ENCODE peak calls at places on chromosomes 13 and 19, in seven cellular contexts. B is neural progenitor cell, T is mammary epithelial cell, E is heart left ventricle, Q is foreskin fibroblast, X is left lung, O is pancreas. S is an unnamed sample.

GRCh38 chr19:5308471-5309437 is 31.9 kb downstream of the PTPRS start:
- DNase-seq in X (peak), Q (peak), B (no peak), E (peak), O (peak), T (peak), S (peak)

GRCh38 chr13:40109324-40109958 is 454.0 kb downstream of the COG6 start:
- DNase-seq in E (no peak), X (no peak), Q (peak), O (no peak), B (no peak), T (peak), S (no peak)

GRCh38 chr13:45422731-45423130 is 4.6 kb upstream of the SLC25A30 start:
- DNase-seq in Q (no peak), B (no peak), X (no peak), E (no peak), T (no peak), O (no peak), S (no peak)

GRCh38 chr19:719636-720377 is 11.1 kb downstream of the PALM start:
- DNase-seq in B (no peak), O (no peak), E (no peak), T (no peak), Q (no peak), X (no peak), S (no peak)

GRCh38 chr19:41434450-41434849 is 5.3 kb downstream of the DMAC2 start:
- DNase-seq in O (no peak), T (no peak), B (no peak), Q (no peak), E (no peak), X (peak), S (no peak)

GRCh38 chr13:44271915-44272341 is 101.7 kb upstream of the SERP2 start:
- DNase-seq in Q (no peak), X (no peak), O (no peak), T (no peak), E (peak), B (no peak), S (peak)

GRCh38 chr19:11577451-11578341 is at the start of gene ACP5:
- DNase-seq in T (peak), E (no peak), O (no peak), B (no peak), X (no peak), Q (peak), S (no peak)

GRCh38 chr13:51539887-51540286 is 44.4 kb upstream of the WDFY2 start:
- DNase-seq in B (no peak), X (no peak), E (no peak), T (no peak), O (no peak), Q (peak), S (no peak)

GRCh38 chr19:36163813-36164212 is 11.6 kb upstream of the COX7A1 start:
- DNase-seq in B (no peak), Q (no peak), X (no peak), O (no peak), E (no peak), T (no peak), S (no peak)

GRCh38 chr19:41318696-41319499 is 8.9 kb downstream of the CCDC97 start:
- DNase-seq in O (no peak), Q (no peak), X (peak), T (no peak), B (no peak), E (no peak), S (no peak)

GRCh38 chr13:110913322-110913721 is 1.5 kb downstream of the ANKRD10 start:
- DNase-seq in T (peak), E (no peak), X (no peak), B (peak), Q (peak), O (no peak), S (no peak)

GRCh38 chr13:33126909-33127607 is 110.8 kb downstream of the KL start:
- DNase-seq in O (peak), B (no peak), Q (peak), T (no peak), E (peak), X (no peak), S (no peak)

GRCh38 chr19:21101511-21102242 is 19.7 kb downstream of the ZNF714 start:
- DNase-seq in T (peak), Q (no peak), X (no peak), E (no peak), O (no peak), B (no peak), S (no peak)

GRCh38 chr13:20461481-20461859 is 64.2 kb downstream of the CRYL1 start:
- DNase-seq in E (no peak), Q (peak), T (peak), X (no peak), O (no peak), B (no peak), S (no peak)

GRCh38 chr19:48859711-48860572 is 8.5 kb downstream of the PLEKHA4 start:
- DNase-seq in E (peak), X (peak), T (no peak), B (peak), Q (no peak), O (peak), S (no peak)

GRCh38 chr19:6056801-6057650 is 53.3 kb downstream of the RFX2 start:
- DNase-seq in X (peak), B (no peak), T (peak), E (peak), Q (peak), O (no peak), S (peak)

GRCh38 chr19:3783660-3784584 is 2.3 kb downstream of the MATK start:
- DNase-seq in E (no peak), T (no peak), X (peak), B (peak), Q (no peak), O (no peak), S (no peak)

GRCh38 chr13:105758929-105759328 is 776.5 kb downstream of the EFNB2 start:
- DNase-seq in T (no peak), E (no peak), X (no peak), O (no peak), Q (no peak), B (no peak), S (no peak)

GRCh38 chr19:17488593-17489391 is 18.5 kb downstream of the SLC27A1 start:
- DNase-seq in T (peak), X (peak), Q (peak), O (peak), E (peak), B (peak), S (peak)

GRCh38 chr19:17340871-17341357 is 3.6 kb downstream of the GTPBP3 start:
- DNase-seq in T (no peak), O (no peak), Q (no peak), B (no peak), E (no peak), X (no peak), S (no peak)

GRCh38 chr19:44704982-44705381 is 6.0 kb downstream of the CEACAM16 start:
- DNase-seq in E (no peak), T (no peak), O (no peak), X (no peak), Q (no peak), B (no peak), S (no peak)

GRCh38 chr13:111610077-111610476 is 289.6 kb downstream of the TEX29 start:
- DNase-seq in O (no peak), T (no peak), E (no peak), X (no peak), B (no peak), Q (no peak), S (no peak)

GRCh38 chr19:18932216-18932841 is 8.7 kb downstream of the HOMER3 start:
- DNase-seq in O (peak), B (peak), Q (peak), X (peak), E (peak), T (no peak), S (peak)

GRCh38 chr19:7265963-7266362 is 28.3 kb downstream of the INSR start:
- DNase-seq in O (no peak), E (no peak), X (no peak), Q (no peak), B (no peak), T (no peak), S (no peak)

GRCh38 chr19:30539981-30540380 is 167.8 kb downstream of the ZNF536 start:
- DNase-seq in X (no peak), Q (no peak), O (no peak), B (no peak), T (no peak), E (no peak), S (peak)

GRCh38 chr19:57302727-57303401 is 17.4 kb upstream of the ZNF543 start:
- DNase-seq in T (peak), Q (no peak), E (no peak), O (no peak), B (no peak), X (no peak), S (no peak)

GRCh38 chr19:47766670-47767069 is 11.8 kb upstream of the SELENOW start:
- DNase-seq in T (no peak), X (no peak), Q (no peak), B (no peak), E (no peak), O (no peak), S (no peak)

GRCh38 chr13:95267662-95268369 is 33.4 kb downstream of the ABCC4 start:
- DNase-seq in B (no peak), X (no peak), E (no peak), O (no peak), Q (peak), T (peak), S (no peak)

GRCh38 chr13:98974053-98974452 is 3.8 kb downstream of the DOCK9 start:
- DNase-seq in O (no peak), X (no peak), Q (no peak), B (no peak), T (no peak), E (peak), S (no peak)

GRCh38 chr19:10713317-10713716 is 4.6 kb upstream of the DNM2 start:
- DNase-seq in E (no peak), O (no peak), Q (no peak), X (no peak), B (no peak), T (no peak), S (no peak)

DNA sequence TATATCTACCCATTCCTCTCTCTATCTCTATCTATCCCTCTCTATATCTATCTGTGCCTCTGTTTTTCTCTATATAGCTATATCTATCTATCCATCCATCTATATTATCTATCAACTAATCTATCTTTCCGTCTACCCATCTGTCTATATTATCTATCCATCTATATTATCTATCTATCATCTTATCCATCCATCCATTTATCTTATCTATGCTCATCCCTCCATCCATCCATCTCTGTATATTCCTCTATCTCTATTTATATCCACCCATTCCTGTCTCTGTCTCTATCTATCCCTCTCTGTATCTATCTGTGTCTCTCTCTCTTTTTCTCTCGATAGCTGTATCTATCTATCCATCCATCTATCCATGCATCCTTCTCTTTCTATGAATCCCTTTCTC is 14.2 kb downstream of the PTGER1 start:
- DNase-seq in B (no peak), E (no peak), O (no peak), X (no peak), T (no peak), Q (no peak), S (no peak)
- TF ChIP-seq CTCF in B (no peak), E (no peak), O (no peak), X (no peak), T (no peak), Q (no peak), S (no peak)

DNA sequence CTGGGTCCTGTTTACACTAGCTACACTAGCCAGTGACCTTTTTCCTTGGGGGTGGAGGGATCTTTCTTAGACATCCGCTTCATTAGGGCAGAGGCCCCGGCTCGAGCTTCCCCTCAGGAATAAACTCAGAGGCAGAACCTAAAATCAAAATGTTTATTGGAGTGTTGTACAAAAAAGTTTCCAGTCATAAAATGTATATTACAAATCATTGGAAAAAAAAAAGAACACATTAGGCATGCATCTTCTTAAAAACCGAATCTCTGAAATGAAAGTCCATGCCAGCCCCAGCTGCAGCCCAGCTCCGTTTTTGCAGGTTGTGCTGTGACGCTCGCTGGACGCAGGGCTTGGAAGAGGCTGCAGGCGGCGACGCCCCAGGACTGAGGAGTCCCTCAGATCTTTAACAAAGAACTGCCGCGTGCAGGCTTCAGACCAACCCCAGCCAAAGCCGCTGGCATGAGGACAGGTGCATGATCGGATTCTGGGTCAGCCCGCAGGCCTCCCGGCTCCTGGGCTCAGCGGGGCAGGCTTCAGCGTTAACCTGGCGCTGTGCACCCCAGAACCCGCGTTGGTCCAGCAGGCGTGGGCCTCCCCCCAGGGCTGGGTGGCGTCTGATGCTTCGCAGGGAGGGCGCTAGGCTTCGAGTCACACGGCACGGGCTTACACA is 773 bp upstream of the TIMM13 start:
- DNase-seq in O (peak), X (peak), B (peak), T (no peak), E (no peak), Q (peak), S (no peak)
- TF ChIP-seq CTCF in O (no peak), X (no peak), B (no peak), T (no peak), E (no peak), Q (no peak), S (no peak)

GRCh38 chr13:34964558-34964957 is 22.5 kb downstream of the NBEA start:
- DNase-seq in B (no peak), X (no peak), Q (no peak), O (no peak), E (no peak), T (no peak), S (no peak)

DNA sequence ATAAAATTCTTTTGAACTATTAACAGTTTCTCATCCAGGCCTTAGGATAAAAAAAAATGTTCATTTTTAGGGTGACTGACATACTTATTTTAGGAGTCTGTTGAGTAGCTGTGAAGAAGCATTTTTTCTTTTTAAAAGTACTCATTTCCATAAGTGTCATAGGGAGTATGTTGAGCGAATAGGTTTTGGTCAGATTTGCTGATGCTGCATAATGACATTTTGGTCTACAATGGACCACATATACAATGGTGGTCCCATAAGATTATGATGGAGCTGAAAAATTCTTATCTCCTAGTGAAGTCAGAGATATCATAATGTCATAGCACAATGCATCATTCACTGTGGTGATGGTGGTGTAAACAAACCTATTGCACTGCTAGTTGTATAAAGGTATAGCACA is 17.4 kb downstream of the NBEA start:
- DNase-seq in B (no peak), X (no peak), O (no peak), Q (no peak), E (no peak), T (no peak), S (no peak)
- TF ChIP-seq CTCF in B (no peak), X (no peak), O (no peak), Q (no peak), E (no peak), T (no peak), S (no peak)

DNA sequence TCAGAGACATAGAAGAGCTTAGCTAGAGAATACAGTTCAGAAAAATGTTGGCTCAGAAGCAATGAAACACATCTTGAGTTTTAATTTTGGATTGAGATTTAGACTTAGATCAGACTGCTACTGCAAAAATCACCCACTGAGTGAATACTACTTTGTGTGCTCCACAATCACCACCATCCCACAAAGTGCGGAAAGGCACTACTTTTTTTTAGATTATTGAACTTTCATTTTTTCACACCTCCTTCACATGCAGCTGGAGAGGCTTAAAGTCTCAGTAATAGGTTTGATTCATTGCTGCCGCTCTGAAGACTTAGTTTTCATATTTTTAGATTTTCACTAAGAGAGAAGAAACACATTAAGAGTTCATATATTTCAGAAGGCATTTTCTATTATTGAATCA is 289.9 kb upstream of the PRR20A start:
- DNase-seq in B (no peak), E (no peak), X (no peak), Q (no peak), O (no peak), T (no peak), S (no peak)
- TF ChIP-seq CTCF in B (no peak), E (no peak), X (no peak), Q (no peak), O (no peak), T (no peak), S (no peak)

GRCh38 chr13:23870356-23871146 is 18.6 kb downstream of the MIPEP start:
- DNase-seq in X (no peak), B (no peak), T (no peak), Q (peak), O (no peak), E (no peak), S (no peak)

GRCh38 chr13:23871616-23872220 is 17.5 kb downstream of the MIPEP start:
- DNase-seq in X (no peak), T (no peak), Q (peak), E (no peak), B (peak), O (no peak), S (no peak)

GRCh38 chr13:23881408-23881785 is 7.8 kb downstream of the MIPEP start:
- DNase-seq in Q (no peak), X (no peak), T (no peak), O (no peak), B (no peak), E (no peak), S (no peak)

DNA sequence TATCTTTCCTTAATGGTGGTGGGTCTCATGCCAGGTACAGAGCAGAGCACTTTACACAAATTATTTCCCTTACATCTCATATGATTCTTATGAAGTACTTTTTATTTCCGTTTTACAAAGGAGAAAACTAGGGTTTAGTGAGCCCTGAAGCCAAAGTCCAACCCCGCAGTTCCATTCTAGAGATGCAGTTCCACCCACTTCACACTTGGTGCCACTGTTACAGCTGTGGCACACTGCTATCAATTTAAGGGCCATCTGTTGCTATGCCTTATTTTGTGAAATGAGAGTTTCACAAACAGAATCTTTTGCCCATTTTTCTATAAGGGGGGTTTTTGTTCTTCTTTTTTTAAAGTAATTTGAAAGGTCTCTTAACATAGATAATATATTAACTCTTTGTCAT is 12.9 kb downstream of the MIPEP start:
- DNase-seq in Q (peak), X (no peak), T (no peak), O (no peak), B (peak), E (no peak), S (no peak)
- TF ChIP-seq CTCF in Q (peak), X (no peak), T (peak), O (peak), B (peak), E (no peak), S (peak)